ENCODE peak calls at places on chromosomes 6 and 20, in eight cellular contexts. M, E, W, O, B, L, I and U are unnamed samples.

GRCh38 chr6:159983641-159984080 is 14.8 kb downstream of the IGF2R start:
- DNase-seq in B (no peak), M (no peak), O (no peak), W (peak), L (peak), E (no peak), I (no peak), U (no peak)

GRCh38 chr6:109854541-109855308 is 123.4 kb upstream of the GPR6 start:
- DNase-seq in W (no peak), E (no peak), M (no peak), L (no peak), I (no peak), B (no peak), O (no peak), U (no peak)

GRCh38 chr6:22582806-22583205 is 13.4 kb downstream of the HDGFL1 start:
- DNase-seq in I (no peak), B (no peak), O (no peak), L (no peak), E (no peak), M (no peak), W (peak), U (no peak)

GRCh38 chr6:128919412-128919811 is 36.5 kb downstream of the LAMA2 start:
- DNase-seq in I (no peak), B (no peak), L (no peak), E (no peak), W (peak), M (no peak), O (no peak), U (no peak)

GRCh38 chr6:108737594-108738546 is 110.4 kb upstream of the ARMC2 start:
- DNase-seq in O (peak), E (peak), M (no peak), I (no peak), L (no peak), B (peak), W (peak), U (peak)

GRCh38 chr6:100099189-100100074 is 105.4 kb upstream of the MCHR2 start:
- DNase-seq in L (no peak), O (no peak), W (peak), M (no peak), E (no peak), B (no peak), I (no peak), U (no peak)

GRCh38 chr20:43744966-43745733 is 18.3 kb upstream of the GTSF1L start:
- DNase-seq in E (no peak), B (no peak), M (peak), O (no peak), W (no peak), L (peak), I (no peak), U (no peak)

GRCh38 chr6:121971886-121972285 is 427.6 kb upstream of the HSF2 start:
- DNase-seq in I (no peak), E (no peak), W (peak), M (no peak), O (peak), L (no peak), B (no peak), U (no peak)

GRCh38 chr6:170084166-170084730 is 206.6 kb downstream of the DLL1 start:
- DNase-seq in L (no peak), W (no peak), E (peak), B (no peak), M (no peak), I (peak), O (no peak), U (no peak)

GRCh38 chr6:139820191-139820590 is 445.7 kb upstream of the CITED2 start:
- DNase-seq in M (no peak), E (no peak), B (no peak), W (peak), I (no peak), O (peak), L (no peak), U (no peak)

GRCh38 chr20:32638848-32639247 is 34.9 kb downstream of the C20orf203 start:
- DNase-seq in E (no peak), M (no peak), B (no peak), I (peak), W (peak), O (peak), L (no peak), U (no peak)

GRCh38 chr6:14671261-14671681 is 553.7 kb downstream of the CD83 start:
- DNase-seq in M (no peak), B (peak), I (peak), O (peak), L (no peak), W (peak), E (no peak), U (no peak)

GRCh38 chr6:22613695-22614094 is 44.3 kb downstream of the HDGFL1 start:
- DNase-seq in I (no peak), B (no peak), O (peak), W (peak), E (no peak), M (no peak), L (no peak), U (no peak)

GRCh38 chr6:86706449-86706848 is 230.9 kb upstream of the HTR1E start:
- DNase-seq in I (no peak), W (no peak), M (no peak), O (no peak), E (no peak), B (no peak), L (no peak), U (no peak)

GRCh38 chr6:30814137-30815084 is 69.9 kb upstream of the DDR1 start:
- DNase-seq in W (peak), L (peak), E (no peak), O (peak), M (no peak), B (no peak), I (no peak), U (no peak)

GRCh38 chr20:13839421-13840092 is 54.7 kb downstream of the NDUFAF5 start:
- DNase-seq in M (no peak), E (no peak), L (no peak), W (peak), B (no peak), O (peak), I (no peak), U (no peak)

GRCh38 chr20:48207505-48207904 is 422.2 kb upstream of the SULF2 start:
- DNase-seq in E (no peak), M (no peak), O (no peak), W (no peak), I (no peak), B (no peak), L (no peak), U (no peak)

GRCh38 chr6:75409928-75410327 is 83.7 kb downstream of the FILIP1 start:
- DNase-seq in E (no peak), M (no peak), I (no peak), O (peak), L (no peak), B (no peak), W (no peak), U (no peak)

GRCh38 chr6:105981002-105981887 is 104.9 kb upstream of the PRDM1 start:
- DNase-seq in W (no peak), M (peak), I (peak), E (no peak), O (no peak), B (no peak), L (no peak), U (no peak)

GRCh38 chr6:52929321-52930164 is 20.0 kb upstream of the GSTA3 start:
- DNase-seq in W (peak), E (no peak), O (peak), I (no peak), L (no peak), B (no peak), M (no peak), U (no peak)

GRCh38 chr20:33663161-33664084 is 1.3 kb downstream of the C20orf144 start:
- DNase-seq in L (peak), B (peak), W (peak), I (peak), E (no peak), O (peak), M (peak), U (no peak)

GRCh38 chr20:57791178-57791945 is 81.5 kb upstream of the PMEPA1 start:
- DNase-seq in I (no peak), L (no peak), O (no peak), W (no peak), E (no peak), M (no peak), B (no peak), U (no peak)

GRCh38 chr6:98832282-98833100 is 1.9 kb upstream of the POU3F2 start:
- DNase-seq in O (peak), E (no peak), B (no peak), I (no peak), M (no peak), L (no peak), W (peak), U (no peak)

GRCh38 chr6:29763491-29764289 is 40.5 kb downstream of the HLA-F start:
- DNase-seq in B (peak), I (no peak), L (no peak), O (peak), M (peak), E (no peak), W (peak), U (no peak)

GRCh38 chr6:115675443-115675842 is 385.2 kb downstream of the FRK start:
- DNase-seq in M (no peak), L (no peak), W (no peak), B (no peak), O (no peak), E (no peak), I (no peak), U (no peak)

GRCh38 chr6:105926318-105926717 is 159.8 kb upstream of the PRDM1 start:
- DNase-seq in M (no peak), E (no peak), I (no peak), O (no peak), L (no peak), W (no peak), B (no peak), U (no peak)

GRCh38 chr20:32184953-32185603 is 22.5 kb downstream of the PLAGL2 start:
- DNase-seq in O (no peak), L (no peak), E (no peak), W (no peak), B (no peak), M (no peak), I (no peak), U (no peak)

GRCh38 chr6:11538049-11538798 is 675 bp downstream of the TMEM170B start:
- DNase-seq in B (peak), O (no peak), W (peak), E (no peak), L (peak), I (peak), M (peak), U (peak)

GRCh38 chr6:138800377-138801150 is 4.7 kb downstream of the ECT2L start:
- DNase-seq in O (no peak), E (no peak), M (no peak), W (no peak), L (no peak), B (no peak), I (no peak), U (no peak)

GRCh38 chr6:12075067-12075563 is 63.0 kb downstream of the HIVEP1 start:
- DNase-seq in L (no peak), M (no peak), O (no peak), B (no peak), E (no peak), W (peak), I (no peak), U (no peak)

GRCh38 chr6:26251354-26252081 is 113.5 kb upstream of the BTN3A2 start:
- DNase-seq in B (peak), I (peak), M (peak), L (no peak), W (peak), E (no peak), O (peak), U (no peak)

GRCh38 chr6:124961784-124962611 is at the start of gene RNF217:
- DNase-seq in M (peak), L (no peak), O (peak), B (peak), E (peak), W (peak), I (peak), U (peak)

GRCh38 chr20:57439432-57439831 is 48.2 kb downstream of the RBM38 start:
- DNase-seq in B (peak), O (no peak), W (no peak), L (no peak), M (peak), I (peak), E (no peak), U (no peak)

GRCh38 chr20:34334654-34335407 is 28.2 kb upstream of the ITCH start:
- DNase-seq in W (no peak), M (no peak), I (no peak), B (no peak), O (no peak), L (no peak), E (no peak), U (no peak)

GRCh38 chr6:112252571-112253504 is 1.5 kb downstream of the LAMA4 start:
- DNase-seq in W (peak), L (no peak), B (no peak), M (no peak), E (no peak), O (peak), I (peak), U (no peak)

DNA sequence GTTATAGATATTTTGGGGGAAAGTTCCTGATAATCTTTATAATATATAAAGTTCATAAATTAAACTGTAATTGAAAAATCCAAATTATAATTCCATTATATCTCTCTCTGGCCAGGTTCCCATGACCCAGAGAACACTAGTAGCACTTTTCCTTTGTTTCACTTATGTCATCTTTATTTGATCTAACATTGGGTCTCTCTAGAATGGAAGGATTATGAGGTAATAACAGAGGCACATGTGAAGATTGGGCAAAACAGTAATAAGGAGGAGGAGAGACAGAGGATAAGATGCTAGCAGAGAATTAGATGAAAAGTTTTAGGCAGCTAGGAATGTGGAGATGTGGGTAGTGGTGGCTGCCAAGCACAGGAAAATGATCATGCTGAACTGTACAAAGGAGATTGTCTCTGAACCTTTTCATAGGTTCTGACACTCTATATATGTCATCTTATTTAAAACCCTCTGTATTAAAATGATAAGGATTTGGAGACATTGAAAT is 3.3 kb downstream of the TAB2 start:
- DNase-seq in W (no peak), L (no peak), B (no peak), I (no peak), M (no peak), O (no peak), E (no peak), U (no peak)
- H3K4me3 ChIP-seq in W (no peak), L (no peak), B (no peak), I (no peak), M (no peak), O (no peak), E (no peak), U (no peak)

GRCh38 chr20:50379049-50379990 is 130.9 kb upstream of the PTPN1 start:
- DNase-seq in O (peak), I (peak), B (peak), M (peak), E (peak), W (peak), L (peak), U (peak)
- H3K4me3 ChIP-seq in O (no peak), I (peak), B (peak), M (peak), E (peak), W (no peak), L (peak), U (peak)

GRCh38 chr6:44339301-44339700 is 3.1 kb upstream of the SPATS1 start:
- DNase-seq in B (peak), O (no peak), I (no peak), L (no peak), M (no peak), E (no peak), W (no peak), U (no peak)

GRCh38 chr6:44341095-44341890 is 1.2 kb upstream of the SPATS1 start:
- DNase-seq in B (no peak), L (no peak), O (no peak), W (no peak), E (no peak), M (no peak), I (no peak), U (no peak)

GRCh38 chr6:44339763-44340625 is 2.5 kb upstream of the SPATS1 start:
- DNase-seq in B (no peak), L (no peak), I (no peak), E (no peak), M (no peak), O (peak), W (no peak), U (no peak)

GRCh38 chr6:44342489-44342888 is at the start of gene SPATS1:
- DNase-seq in B (peak), O (no peak), W (no peak), M (no peak), E (no peak), L (peak), I (peak), U (no peak)

DNA sequence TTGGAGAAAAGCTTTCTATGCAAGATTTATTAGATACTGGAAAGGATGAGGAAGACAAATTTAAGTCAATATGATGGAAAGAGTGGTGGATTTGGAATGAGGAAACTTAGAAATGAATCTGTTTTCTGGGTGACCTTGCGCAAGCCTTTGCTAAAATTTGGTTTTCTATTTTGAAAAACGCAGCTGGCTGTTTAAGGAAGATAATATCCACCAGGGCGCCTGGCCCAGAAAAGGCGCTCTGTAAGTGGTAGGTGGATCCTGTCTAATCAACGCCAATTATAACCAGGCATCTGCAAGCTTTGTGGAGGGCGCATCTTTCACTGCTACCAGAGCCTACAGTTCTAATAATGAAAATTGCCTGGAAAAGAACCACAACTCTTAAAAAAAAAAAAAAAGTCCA is 398 bp upstream of the SPATS1 start:
- DNase-seq in I (peak), O (no peak), L (peak), E (no peak), B (no peak), M (no peak), W (peak), U (no peak)
- H3K4me3 ChIP-seq in I (peak), O (no peak), L (peak), E (peak), B (peak), M (no peak), W (no peak), U (peak)

GRCh38 chr20:6495907-6496306 is 271.6 kb upstream of the BMP2 start:
- DNase-seq in B (no peak), W (no peak), M (no peak), O (no peak), L (no peak), E (no peak), I (no peak), U (no peak)
- H3K4me3 ChIP-seq in B (no peak), W (no peak), M (no peak), O (no peak), L (no peak), E (no peak), I (no peak), U (no peak)

GRCh38 chr20:62361799-62362589 is 5.1 kb downstream of the LAMA5 start:
- DNase-seq in B (peak), W (no peak), O (no peak), E (no peak), L (no peak), I (peak), M (no peak), U (peak)

GRCh38 chr20:62364911-62365736 is 2.0 kb downstream of the LAMA5 start:
- DNase-seq in M (no peak), B (peak), W (peak), I (peak), O (no peak), E (peak), L (no peak), U (peak)

GRCh38 chr20:62363920-62364851 is 2.9 kb downstream of the LAMA5 start:
- DNase-seq in O (no peak), L (no peak), M (no peak), E (no peak), B (peak), I (peak), W (peak), U (peak)

GRCh38 chr20:62362590-62362940 is 4.5 kb downstream of the LAMA5 start:
- DNase-seq in M (no peak), L (no peak), I (no peak), W (no peak), B (no peak), E (no peak), O (no peak), U (no peak)

GRCh38 chr20:62362991-62363919 is 3.9 kb downstream of the LAMA5 start:
- DNase-seq in I (peak), O (no peak), L (no peak), M (no peak), W (no peak), E (no peak), B (peak), U (peak)
- H3K4me3 ChIP-seq in I (no peak), O (no peak), L (no peak), M (no peak), W (no peak), E (peak), B (no peak), U (peak)

DNA sequence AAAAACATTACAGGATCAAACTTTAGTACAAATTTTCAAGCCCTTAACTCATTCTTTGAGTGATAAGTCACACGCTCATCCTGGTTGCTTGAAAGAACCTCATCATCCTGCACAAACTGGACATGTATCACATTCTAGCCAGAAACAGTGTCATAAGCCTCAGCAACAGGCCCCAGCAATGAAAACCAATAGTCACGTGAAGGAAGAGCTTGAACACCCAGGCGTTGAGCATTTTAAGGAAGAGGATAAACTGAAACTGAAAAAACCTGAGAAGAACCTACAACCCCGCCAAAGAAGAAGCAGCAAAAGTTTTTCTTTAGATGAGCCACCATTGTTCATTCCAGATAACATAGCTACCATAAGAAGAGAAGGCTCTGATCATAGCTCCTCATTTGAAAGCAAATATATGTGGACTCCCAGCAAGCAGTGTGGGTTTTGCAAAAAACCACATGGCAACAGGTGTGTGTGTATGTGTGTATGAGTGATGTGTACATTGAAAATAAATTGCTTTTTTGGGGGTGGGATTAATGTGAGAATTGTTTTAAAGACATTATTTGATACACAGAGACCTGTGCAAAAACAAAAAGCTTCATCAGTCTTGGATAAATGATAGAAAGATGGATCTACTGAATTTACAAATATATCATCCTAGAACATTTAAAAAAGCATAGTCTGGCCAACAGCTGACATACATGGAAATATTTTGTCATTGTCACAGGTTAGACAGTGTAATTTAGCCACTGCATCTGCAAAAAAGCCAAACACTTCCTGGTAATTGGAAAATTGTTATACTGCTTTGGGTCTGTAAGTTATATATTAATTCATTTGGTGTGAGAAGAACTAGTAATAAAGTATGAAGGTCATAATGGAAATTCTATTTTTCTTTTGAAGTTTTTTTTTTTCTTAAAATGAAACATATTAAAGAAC is 50.1 kb downstream of the PHF3 start:
- DNase-seq in L (peak), O (no peak), M (no peak), B (no peak), I (no peak), E (no peak), W (no peak), U (no peak)
- H3K4me3 ChIP-seq in L (no peak), O (no peak), M (no peak), B (no peak), I (no peak), E (no peak), W (no peak), U (no peak)

DNA sequence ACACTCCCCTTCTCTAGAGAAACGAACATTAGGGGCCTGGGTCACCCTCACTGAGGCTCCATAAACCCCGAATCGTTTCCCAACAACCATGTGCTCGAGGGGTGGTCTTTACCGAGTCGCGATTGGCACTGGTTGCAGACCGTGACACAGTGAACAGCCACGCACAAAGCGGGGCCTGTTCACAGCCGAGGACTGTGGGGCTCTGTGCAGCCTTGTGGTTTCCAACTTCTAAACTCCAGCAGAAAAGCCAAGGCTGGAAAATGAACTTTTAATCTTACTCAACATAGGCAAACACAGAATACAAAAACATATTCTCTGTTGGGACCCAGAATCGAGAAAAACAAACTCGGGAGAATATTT is 19.0 kb downstream of the RRBP1 start:
- DNase-seq in O (no peak), L (no peak), E (no peak), B (no peak), I (no peak), M (no peak), W (no peak), U (no peak)
- H3K4me3 ChIP-seq in O (no peak), L (no peak), E (no peak), B (no peak), I (no peak), M (no peak), W (no peak), U (peak)